ENCODE peak calls at places on chromosomes 7 and 10, in nine cellular contexts. One of them, this sample, is unnamed.

GRCh38 chr10:106226831-106227230 is 937.7 kb downstream of the SORCS1 start:
- DNase-seq in transverse colon: no peak
- DNase-seq in epithelial cell of proximal tubule: no peak
- DNase-seq in neural progenitor cell: no peak
- DNase-seq in tibial artery: no peak
- DNase-seq in fibroblast of pulmonary artery: no peak
- DNase-seq in thoracic aorta: no peak
- DNase-seq in cardiac muscle cell: no peak
- DNase-seq in GM06990: no peak
- DNase-seq in this sample: no peak

GRCh38 chr7:121003986-121004685 is 15.6 kb downstream of the CPED1 start:
- DNase-seq in transverse colon: no peak
- DNase-seq in epithelial cell of proximal tubule: no peak
- DNase-seq in neural progenitor cell: no peak
- DNase-seq in tibial artery: no peak
- DNase-seq in fibroblast of pulmonary artery: no peak
- DNase-seq in thoracic aorta: no peak
- DNase-seq in cardiac muscle cell: no peak
- DNase-seq in GM06990: no peak
- DNase-seq in this sample: no peak

GRCh38 chr7:103348452-103348851 is 1.0 kb downstream of the PSMC2 start:
- DNase-seq in transverse colon: no peak
- DNase-seq in epithelial cell of proximal tubule: no peak
- DNase-seq in neural progenitor cell: no peak
- DNase-seq in tibial artery: no peak
- DNase-seq in fibroblast of pulmonary artery: no peak
- DNase-seq in thoracic aorta: no peak
- DNase-seq in cardiac muscle cell: no peak
- DNase-seq in GM06990: no peak
- DNase-seq in this sample: no peak

GRCh38 chr7:101950450-101951119 is 133.2 kb downstream of the CUX1 start:
- DNase-seq in transverse colon: no peak
- DNase-seq in epithelial cell of proximal tubule: peak
- DNase-seq in neural progenitor cell: peak
- DNase-seq in tibial artery: no peak
- DNase-seq in fibroblast of pulmonary artery: peak
- DNase-seq in thoracic aorta: no peak
- DNase-seq in cardiac muscle cell: peak
- DNase-seq in GM06990: no peak
- DNase-seq in this sample: no peak

GRCh38 chr7:118153551-118154177 is 30.3 kb upstream of the LSM8 start:
- DNase-seq in transverse colon: peak
- DNase-seq in epithelial cell of proximal tubule: peak
- DNase-seq in neural progenitor cell: peak
- DNase-seq in tibial artery: no peak
- DNase-seq in fibroblast of pulmonary artery: peak
- DNase-seq in thoracic aorta: no peak
- DNase-seq in cardiac muscle cell: peak
- DNase-seq in GM06990: no peak
- DNase-seq in this sample: peak

GRCh38 chr7:2149672-2150444 is 82.9 kb downstream of the MAD1L1 start:
- DNase-seq in transverse colon: no peak
- DNase-seq in epithelial cell of proximal tubule: no peak
- DNase-seq in neural progenitor cell: no peak
- DNase-seq in tibial artery: no peak
- DNase-seq in fibroblast of pulmonary artery: no peak
- DNase-seq in thoracic aorta: no peak
- DNase-seq in cardiac muscle cell: no peak
- DNase-seq in GM06990: no peak
- DNase-seq in this sample: no peak

GRCh38 chr7:157002819-157003421 is 7.5 kb downstream of the MNX1 start:
- DNase-seq in transverse colon: no peak
- DNase-seq in epithelial cell of proximal tubule: no peak
- DNase-seq in neural progenitor cell: peak
- DNase-seq in tibial artery: no peak
- DNase-seq in fibroblast of pulmonary artery: no peak
- DNase-seq in thoracic aorta: no peak
- DNase-seq in cardiac muscle cell: no peak
- DNase-seq in GM06990: no peak
- DNase-seq in this sample: no peak

GRCh38 chr7:109282726-109283125 is 713.1 kb downstream of the DNAJB9 start:
- DNase-seq in transverse colon: no peak
- DNase-seq in epithelial cell of proximal tubule: no peak
- DNase-seq in neural progenitor cell: no peak
- DNase-seq in tibial artery: no peak
- DNase-seq in fibroblast of pulmonary artery: peak
- DNase-seq in thoracic aorta: no peak
- DNase-seq in cardiac muscle cell: peak
- DNase-seq in GM06990: no peak
- DNase-seq in this sample: no peak

GRCh38 chr10:65570143-65571010 is 1355.5 kb upstream of the LRRTM3 start:
- DNase-seq in transverse colon: peak
- DNase-seq in epithelial cell of proximal tubule: no peak
- DNase-seq in neural progenitor cell: peak
- DNase-seq in tibial artery: no peak
- DNase-seq in fibroblast of pulmonary artery: peak
- DNase-seq in thoracic aorta: no peak
- DNase-seq in cardiac muscle cell: peak
- DNase-seq in GM06990: no peak
- DNase-seq in this sample: no peak

GRCh38 chr10:31099664-31100063 is 68.0 kb upstream of the ZNF438 start:
- DNase-seq in transverse colon: peak
- DNase-seq in epithelial cell of proximal tubule: peak
- DNase-seq in neural progenitor cell: no peak
- DNase-seq in tibial artery: no peak
- DNase-seq in fibroblast of pulmonary artery: no peak
- DNase-seq in thoracic aorta: no peak
- DNase-seq in cardiac muscle cell: no peak
- DNase-seq in GM06990: no peak
- DNase-seq in this sample: no peak

GRCh38 chr7:116683786-116684185 is 11.8 kb downstream of the MET start:
- DNase-seq in transverse colon: no peak
- DNase-seq in epithelial cell of proximal tubule: no peak
- DNase-seq in neural progenitor cell: no peak
- DNase-seq in tibial artery: no peak
- DNase-seq in fibroblast of pulmonary artery: no peak
- DNase-seq in thoracic aorta: no peak
- DNase-seq in cardiac muscle cell: no peak
- DNase-seq in GM06990: peak
- DNase-seq in this sample: no peak

DNA sequence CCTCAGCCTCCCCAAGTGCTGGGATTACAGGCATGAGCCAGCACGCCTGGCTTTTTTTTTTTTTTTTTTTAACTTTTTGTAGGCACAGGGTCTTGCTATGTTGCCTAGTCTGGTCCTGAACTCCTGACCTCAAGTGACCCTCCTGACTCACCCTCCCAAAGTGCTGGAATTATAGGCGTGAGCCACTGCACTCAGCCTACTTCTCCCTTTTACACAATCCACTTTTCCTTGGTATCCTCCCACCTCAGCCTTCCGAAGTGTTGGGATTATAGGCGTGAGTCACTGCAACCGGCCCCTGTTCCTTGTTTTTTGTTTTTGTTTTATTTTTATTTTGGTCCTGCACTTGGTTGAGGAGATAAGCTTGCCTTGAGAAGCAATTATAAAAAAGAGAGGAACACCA is 75.9 kb upstream of the KMT2C start:
- DNase-seq in transverse colon: no peak
- DNase-seq in epithelial cell of proximal tubule: no peak
- DNase-seq in neural progenitor cell: no peak
- DNase-seq in tibial artery: no peak
- DNase-seq in fibroblast of pulmonary artery: no peak
- DNase-seq in thoracic aorta: no peak
- DNase-seq in cardiac muscle cell: peak
- DNase-seq in GM06990: no peak
- DNase-seq in this sample: no peak
- H3K4me3 ChIP-seq in transverse colon: no peak
- H3K4me3 ChIP-seq in epithelial cell of proximal tubule: no peak
- H3K4me3 ChIP-seq in neural progenitor cell: no peak
- H3K4me3 ChIP-seq in tibial artery: no peak
- H3K4me3 ChIP-seq in fibroblast of pulmonary artery: no peak
- H3K4me3 ChIP-seq in thoracic aorta: no peak
- H3K4me3 ChIP-seq in cardiac muscle cell: no peak
- H3K4me3 ChIP-seq in GM06990: no peak
- H3K4me3 ChIP-seq in this sample: no peak

GRCh38 chr10:712575-712974 is 23.1 kb upstream of the DIP2C start:
- DNase-seq in transverse colon: no peak
- DNase-seq in epithelial cell of proximal tubule: no peak
- DNase-seq in neural progenitor cell: no peak
- DNase-seq in tibial artery: no peak
- DNase-seq in fibroblast of pulmonary artery: peak
- DNase-seq in thoracic aorta: no peak
- DNase-seq in cardiac muscle cell: peak
- DNase-seq in GM06990: no peak
- DNase-seq in this sample: no peak

GRCh38 chr10:712089-712488 is 22.6 kb upstream of the DIP2C start:
- DNase-seq in transverse colon: no peak
- DNase-seq in epithelial cell of proximal tubule: no peak
- DNase-seq in neural progenitor cell: no peak
- DNase-seq in tibial artery: no peak
- DNase-seq in fibroblast of pulmonary artery: no peak
- DNase-seq in thoracic aorta: no peak
- DNase-seq in cardiac muscle cell: no peak
- DNase-seq in GM06990: no peak
- DNase-seq in this sample: no peak

GRCh38 chr10:717458-717857 is 28.0 kb upstream of the DIP2C start:
- DNase-seq in transverse colon: no peak
- DNase-seq in epithelial cell of proximal tubule: no peak
- DNase-seq in neural progenitor cell: no peak
- DNase-seq in tibial artery: no peak
- DNase-seq in fibroblast of pulmonary artery: no peak
- DNase-seq in thoracic aorta: no peak
- DNase-seq in cardiac muscle cell: no peak
- DNase-seq in GM06990: no peak
- DNase-seq in this sample: no peak

GRCh38 chr10:718143-718700 is 28.8 kb upstream of the DIP2C start:
- DNase-seq in transverse colon: no peak
- DNase-seq in epithelial cell of proximal tubule: no peak
- DNase-seq in neural progenitor cell: no peak
- DNase-seq in tibial artery: no peak
- DNase-seq in fibroblast of pulmonary artery: no peak
- DNase-seq in thoracic aorta: no peak
- DNase-seq in cardiac muscle cell: no peak
- DNase-seq in GM06990: no peak
- DNase-seq in this sample: no peak

GRCh38 chr10:714214-714613 is 24.7 kb upstream of the DIP2C start:
- DNase-seq in transverse colon: no peak
- DNase-seq in epithelial cell of proximal tubule: no peak
- DNase-seq in neural progenitor cell: no peak
- DNase-seq in tibial artery: no peak
- DNase-seq in fibroblast of pulmonary artery: no peak
- DNase-seq in thoracic aorta: no peak
- DNase-seq in cardiac muscle cell: no peak
- DNase-seq in GM06990: no peak
- DNase-seq in this sample: no peak
- H3K4me3 ChIP-seq in transverse colon: no peak
- H3K4me3 ChIP-seq in epithelial cell of proximal tubule: no peak
- H3K4me3 ChIP-seq in neural progenitor cell: no peak
- H3K4me3 ChIP-seq in tibial artery: no peak
- H3K4me3 ChIP-seq in fibroblast of pulmonary artery: no peak
- H3K4me3 ChIP-seq in thoracic aorta: no peak
- H3K4me3 ChIP-seq in cardiac muscle cell: no peak
- H3K4me3 ChIP-seq in GM06990: no peak
- H3K4me3 ChIP-seq in this sample: no peak

GRCh38 chr10:69418052-69418752 is 1.5 kb upstream of the TACR2 start:
- DNase-seq in transverse colon: peak
- DNase-seq in epithelial cell of proximal tubule: no peak
- DNase-seq in neural progenitor cell: no peak
- DNase-seq in tibial artery: no peak
- DNase-seq in fibroblast of pulmonary artery: no peak
- DNase-seq in thoracic aorta: no peak
- DNase-seq in cardiac muscle cell: no peak
- DNase-seq in GM06990: no peak
- DNase-seq in this sample: no peak

GRCh38 chr10:69419096-69419760 is 2.5 kb upstream of the TACR2 start:
- DNase-seq in transverse colon: no peak
- DNase-seq in epithelial cell of proximal tubule: no peak
- DNase-seq in neural progenitor cell: no peak
- DNase-seq in tibial artery: no peak
- DNase-seq in fibroblast of pulmonary artery: no peak
- DNase-seq in thoracic aorta: no peak
- DNase-seq in cardiac muscle cell: no peak
- DNase-seq in GM06990: no peak
- DNase-seq in this sample: no peak

GRCh38 chr10:69416695-69417094 is at the start of gene TACR2:
- DNase-seq in transverse colon: peak
- DNase-seq in epithelial cell of proximal tubule: no peak
- DNase-seq in neural progenitor cell: no peak
- DNase-seq in tibial artery: no peak
- DNase-seq in fibroblast of pulmonary artery: no peak
- DNase-seq in thoracic aorta: no peak
- DNase-seq in cardiac muscle cell: no peak
- DNase-seq in GM06990: no peak
- DNase-seq in this sample: no peak

GRCh38 chr10:69415951-69416350 is 767 bp downstream of the TACR2 start:
- DNase-seq in transverse colon: no peak
- DNase-seq in epithelial cell of proximal tubule: no peak
- DNase-seq in neural progenitor cell: no peak
- DNase-seq in tibial artery: no peak
- DNase-seq in fibroblast of pulmonary artery: no peak
- DNase-seq in thoracic aorta: no peak
- DNase-seq in cardiac muscle cell: no peak
- DNase-seq in GM06990: no peak
- DNase-seq in this sample: no peak

DNA sequence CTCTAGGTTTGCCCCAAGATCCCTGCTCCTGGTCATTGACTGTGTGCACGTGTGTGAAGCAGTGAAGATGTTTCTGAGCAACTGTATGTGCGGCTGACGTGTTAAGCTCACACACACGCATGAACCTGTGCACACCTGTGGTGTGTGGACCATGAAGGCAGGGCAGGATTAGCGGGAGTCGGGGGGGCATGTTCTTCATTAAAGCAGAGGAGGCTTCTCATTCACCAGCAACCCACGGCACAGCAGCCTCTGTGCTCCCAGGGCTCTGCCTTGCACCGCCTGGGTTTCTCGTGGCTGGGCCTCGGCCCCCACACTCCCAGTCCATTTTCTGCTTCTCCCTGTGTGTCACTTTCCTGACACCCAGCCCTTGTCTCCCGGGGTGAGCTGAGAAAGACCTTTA is 824 bp upstream of the TACR2 start:
- DNase-seq in transverse colon: no peak
- DNase-seq in epithelial cell of proximal tubule: no peak
- DNase-seq in neural progenitor cell: no peak
- DNase-seq in tibial artery: no peak
- DNase-seq in fibroblast of pulmonary artery: no peak
- DNase-seq in thoracic aorta: no peak
- DNase-seq in cardiac muscle cell: no peak
- DNase-seq in GM06990: no peak
- DNase-seq in this sample: no peak
- H3K4me3 ChIP-seq in transverse colon: no peak
- H3K4me3 ChIP-seq in epithelial cell of proximal tubule: no peak
- H3K4me3 ChIP-seq in neural progenitor cell: no peak
- H3K4me3 ChIP-seq in tibial artery: no peak
- H3K4me3 ChIP-seq in fibroblast of pulmonary artery: no peak
- H3K4me3 ChIP-seq in thoracic aorta: no peak
- H3K4me3 ChIP-seq in cardiac muscle cell: no peak
- H3K4me3 ChIP-seq in GM06990: no peak
- H3K4me3 ChIP-seq in this sample: no peak

DNA sequence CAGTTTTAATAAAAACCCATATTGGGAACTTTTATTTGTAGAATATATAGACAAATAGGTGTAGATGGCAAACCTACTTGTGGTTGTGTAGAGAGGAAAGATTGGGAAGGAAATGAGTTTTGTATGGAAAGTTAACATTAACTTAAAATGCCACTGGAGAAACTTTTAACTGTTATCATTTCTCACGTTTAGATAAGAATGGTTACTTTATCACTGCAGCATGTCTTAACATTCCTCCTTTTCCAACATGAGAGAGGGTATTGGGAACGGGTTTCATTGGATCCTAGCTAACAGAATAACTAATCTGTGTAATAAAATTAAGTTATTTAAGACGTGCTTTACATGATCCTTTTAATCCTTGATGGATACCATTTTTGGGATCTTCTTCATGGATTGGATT is 1.8 kb downstream of the LUC7L2 start:
- DNase-seq in transverse colon: no peak
- DNase-seq in epithelial cell of proximal tubule: no peak
- DNase-seq in neural progenitor cell: no peak
- DNase-seq in tibial artery: no peak
- DNase-seq in fibroblast of pulmonary artery: no peak
- DNase-seq in thoracic aorta: no peak
- DNase-seq in cardiac muscle cell: no peak
- DNase-seq in GM06990: no peak
- DNase-seq in this sample: no peak
- H3K4me3 ChIP-seq in transverse colon: no peak
- H3K4me3 ChIP-seq in epithelial cell of proximal tubule: peak
- H3K4me3 ChIP-seq in neural progenitor cell: peak
- H3K4me3 ChIP-seq in tibial artery: peak
- H3K4me3 ChIP-seq in fibroblast of pulmonary artery: peak
- H3K4me3 ChIP-seq in thoracic aorta: peak
- H3K4me3 ChIP-seq in cardiac muscle cell: peak
- H3K4me3 ChIP-seq in GM06990: peak
- H3K4me3 ChIP-seq in this sample: peak

This sample was measured in CD8-positive, alpha-beta memory T cell.